ENCODE peak calls at places on chromosomes 1 and 21, in five cellular contexts. F, J, V, I and H are unnamed samples.

GRCh38 chr1:240293706-240294105 is 202.0 kb downstream of the FMN2 start:
- DNase-seq in F (no peak), J (no peak), I (peak), V (no peak), H (no peak)

GRCh38 chr1:201982923-201983805 is 716 bp downstream of the RNPEP start:
- DNase-seq in I (peak), F (peak), V (peak), J (peak), H (peak)

GRCh38 chr1:174007846-174008245 is 14.3 kb downstream of the RC3H1 start:
- DNase-seq in J (no peak), F (no peak), V (no peak), I (no peak), H (no peak)

GRCh38 chr1:152110365-152110859 is 4.8 kb downstream of the TCHH start:
- DNase-seq in I (peak), V (no peak), J (no peak), F (peak), H (peak)

GRCh38 chr1:155322953-155323728 is 2.4 kb downstream of the RUSC1 start:
- DNase-seq in J (peak), F (peak), V (peak), I (peak), H (peak)

GRCh38 chr21:38645282-38645681 is 147.0 kb upstream of the ERG start:
- DNase-seq in V (no peak), I (peak), J (no peak), F (peak), H (no peak)

GRCh38 chr1:81797701-81798100 is 3.0 kb upstream of the ADGRL2 start:
- DNase-seq in V (no peak), I (no peak), F (no peak), J (no peak), H (no peak)

GRCh38 chr1:156692958-156693857 is 12.2 kb downstream of the CRABP2 start:
- DNase-seq in J (no peak), I (no peak), V (peak), F (no peak), H (peak)

GRCh38 chr1:24387636-24388035 is 25.9 kb downstream of the STPG1 start:
- DNase-seq in V (no peak), J (no peak), F (no peak), I (no peak), H (no peak)

GRCh38 chr21:32993894-32994293 is 31.8 kb upstream of the OLIG2 start:
- DNase-seq in J (no peak), I (no peak), V (no peak), F (no peak), H (no peak)

GRCh38 chr21:14591882-14592281 is 45.8 kb upstream of the SAMSN1 start:
- DNase-seq in V (no peak), I (peak), J (no peak), F (no peak), H (no peak)

GRCh38 chr1:51231121-51231520 is 5.0 kb upstream of the RNF11 start:
- DNase-seq in V (no peak), I (no peak), J (no peak), F (no peak), H (no peak)

GRCh38 chr1:35179864-35180263 is 13.1 kb downstream of the SFPQ start:
- DNase-seq in J (no peak), F (no peak), V (no peak), I (no peak), H (no peak)

GRCh38 chr1:162846256-162847212 is 14.4 kb downstream of the CCDC190 start:
- DNase-seq in F (peak), I (no peak), J (no peak), V (no peak), H (no peak)

GRCh38 chr1:70509996-70510876 is 99.2 kb downstream of the CTH start:
- DNase-seq in F (peak), J (no peak), I (peak), V (no peak), H (peak)

GRCh38 chr1:8742022-8742924 is 75.2 kb downstream of the RERE start:
- DNase-seq in F (no peak), V (no peak), I (no peak), J (no peak), H (no peak)